ENCODE peak calls at places on chromosomes 16 and 17, in six cellular contexts. V is GM12878, K is A549, G is transverse colon, Q is H1, L is K562. D is an unnamed sample.

GRCh38 chr16:822174-822908 is 21.8 kb upstream of the GNG13 start:
- DNase-seq in V (no peak), G (no peak), K (no peak), L (no peak), Q (no peak), D (no peak)

GRCh38 chr16:31868701-31869167 is 4.9 kb upstream of the ZNF267 start:
- DNase-seq in L (peak), Q (no peak), G (peak), V (no peak), K (peak), D (peak)

GRCh38 chr16:13727943-13728342 is 192.0 kb upstream of the ERCC4 start:
- DNase-seq in K (no peak), Q (no peak), L (no peak), G (no peak), V (no peak), D (no peak)

GRCh38 chr17:73334771-73335513 is 23.1 kb upstream of the CDC42EP4 start:
- DNase-seq in G (peak), Q (no peak), V (no peak), L (no peak), K (no peak), D (no peak)

GRCh38 chr16:85978291-85978775 is 79.4 kb downstream of the IRF8 start:
- DNase-seq in V (no peak), G (no peak), K (no peak), L (no peak), Q (no peak), D (no peak)

GRCh38 chr17:27788919-27789318 is 11.4 kb downstream of the NOS2 start:
- DNase-seq in L (no peak), Q (no peak), V (no peak), K (no peak), G (no peak), D (no peak)

GRCh38 chr16:72131036-72131435 is 37.4 kb downstream of the DHX38 start:
- DNase-seq in Q (no peak), K (no peak), V (no peak), G (no peak), L (no peak), D (no peak)

GRCh38 chr16:69451166-69451565 is 26.7 kb downstream of the CYB5B start:
- DNase-seq in Q (no peak), V (no peak), G (no peak), L (no peak), K (peak), D (no peak)

GRCh38 chr17:46818929-46819859 is 702 bp upstream of the WNT3 start:
- DNase-seq in V (no peak), K (no peak), L (peak), G (no peak), Q (no peak), D (no peak)

GRCh38 chr16:86899156-86899555 is 320.8 kb downstream of the FOXL1 start:
- DNase-seq in L (no peak), Q (no peak), G (no peak), K (no peak), V (no peak), D (no peak)

GRCh38 chr17:62782730-62783260 is 25.3 kb downstream of the MARCHF10 start:
- DNase-seq in Q (no peak), L (no peak), G (no peak), V (no peak), K (peak), D (no peak)

GRCh38 chr17:77494664-77495435 is 354.1 kb downstream of the SEC14L1 start:
- DNase-seq in K (peak), Q (peak), V (no peak), L (peak), G (peak), D (peak)

GRCh38 chr17:15886804-15887203 is 58.1 kb upstream of the ADORA2B start:
- DNase-seq in L (no peak), K (no peak), V (no peak), G (no peak), Q (no peak), D (no peak)

GRCh38 chr16:12791340-12791739 is 12.3 kb downstream of the CPPED1 start:
- DNase-seq in K (no peak), G (no peak), Q (no peak), L (no peak), V (no peak), D (no peak)

GRCh38 chr17:78387982-78388941 is 9.8 kb downstream of the PGS1 start:
- DNase-seq in Q (no peak), L (no peak), G (peak), V (no peak), K (no peak), D (no peak)

GRCh38 chr17:6046431-6046830 is 23.7 kb upstream of the WSCD1 start:
- DNase-seq in V (no peak), G (no peak), K (no peak), L (no peak), Q (no peak), D (no peak)

GRCh38 chr16:7997966-7998365 is 592.3 kb downstream of the TMEM114 start:
- DNase-seq in G (no peak), V (no peak), Q (no peak), K (no peak), L (no peak), D (no peak)

GRCh38 chr16:12896562-12896961 is 4.8 kb upstream of the SHISA9 start:
- DNase-seq in V (no peak), K (peak), G (no peak), L (peak), Q (no peak), D (no peak)

GRCh38 chr17:77579717-77580116 is 378.8 kb upstream of the TNRC6C start:
- DNase-seq in V (no peak), G (no peak), L (no peak), K (no peak), Q (no peak), D (no peak)

GRCh38 chr17:52111182-52111581 is 47.3 kb downstream of the CA10 start:
- DNase-seq in L (no peak), V (no peak), Q (no peak), K (no peak), G (no peak), D (no peak)

GRCh38 chr17:52995127-52995526 is 827.6 kb upstream of the KIF2B start:
- DNase-seq in V (no peak), Q (no peak), K (no peak), L (no peak), G (no peak), D (no peak)

GRCh38 chr17:40554646-40555295 is 10.5 kb downstream of the CCR7 start:
- DNase-seq in V (no peak), Q (no peak), L (no peak), K (no peak), G (no peak), D (peak)

GRCh38 chr17:8151641-8152111 is 528 bp downstream of the PER1 start:
- DNase-seq in Q (no peak), L (no peak), K (no peak), V (no peak), G (peak), D (peak)

GRCh38 chr17:81713556-81714411 is 1.7 kb downstream of the SLC25A10 start:
- DNase-seq in Q (no peak), V (no peak), G (peak), K (no peak), L (peak), D (peak)

GRCh38 chr16:72201387-72201786 is 29.4 kb upstream of the PMFBP1 start:
- DNase-seq in V (no peak), G (no peak), Q (no peak), K (no peak), L (no peak), D (no peak)

GRCh38 chr17:49280061-49280460 is 49.5 kb upstream of the PHOSPHO1 start:
- DNase-seq in V (no peak), G (no peak), Q (no peak), K (no peak), L (no peak), D (no peak)

GRCh38 chr17:63434951-63435571 is 11.0 kb downstream of the CYB561 start:
- DNase-seq in Q (no peak), K (peak), V (no peak), L (no peak), G (peak), D (no peak)

GRCh38 chr16:59478806-59479205 is 744.7 kb upstream of the GOT2 start:
- DNase-seq in K (no peak), V (no peak), G (no peak), L (no peak), Q (no peak), D (no peak)

GRCh38 chr16:7339700-7340099 is 7.1 kb downstream of the RBFOX1 start:
- DNase-seq in Q (no peak), V (no peak), L (no peak), K (no peak), G (no peak), D (no peak)

GRCh38 chr16:500699-501098 is 26.8 kb upstream of the CAPN15 start:
- DNase-seq in K (no peak), V (no peak), G (no peak), L (no peak), Q (no peak), D (no peak)

GRCh38 chr16:22970191-22970845 is 156.4 kb downstream of the HS3ST2 start:
- DNase-seq in L (no peak), V (no peak), Q (no peak), K (no peak), G (no peak), D (no peak)

GRCh38 chr17:65886240-65886639 is 305.7 kb downstream of the CEP112 start:
- DNase-seq in V (no peak), L (no peak), Q (no peak), K (no peak), G (no peak), D (no peak)

GRCh38 chr17:43517615-43518386 is 28.3 kb downstream of the ETV4 start:
- DNase-seq in K (no peak), L (no peak), V (peak), Q (no peak), G (no peak), D (no peak)

GRCh38 chr16:51757124-51757470 is 606.0 kb upstream of the SALL1 start:
- DNase-seq in K (no peak), G (no peak), L (no peak), V (no peak), Q (no peak), D (no peak)

GRCh38 chr16:51752596-51752995 is 601.5 kb upstream of the SALL1 start:
- DNase-seq in V (no peak), K (no peak), Q (no peak), G (no peak), L (no peak), D (no peak)

GRCh38 chr16:51753382-51753781 is 602.3 kb upstream of the SALL1 start:
- DNase-seq in K (no peak), L (no peak), G (no peak), Q (no peak), V (no peak), D (no peak)

GRCh38 chr16:51756447-51757123 is 605.5 kb upstream of the SALL1 start:
- DNase-seq in K (no peak), Q (no peak), V (no peak), G (no peak), L (no peak), D (no peak)

DNA sequence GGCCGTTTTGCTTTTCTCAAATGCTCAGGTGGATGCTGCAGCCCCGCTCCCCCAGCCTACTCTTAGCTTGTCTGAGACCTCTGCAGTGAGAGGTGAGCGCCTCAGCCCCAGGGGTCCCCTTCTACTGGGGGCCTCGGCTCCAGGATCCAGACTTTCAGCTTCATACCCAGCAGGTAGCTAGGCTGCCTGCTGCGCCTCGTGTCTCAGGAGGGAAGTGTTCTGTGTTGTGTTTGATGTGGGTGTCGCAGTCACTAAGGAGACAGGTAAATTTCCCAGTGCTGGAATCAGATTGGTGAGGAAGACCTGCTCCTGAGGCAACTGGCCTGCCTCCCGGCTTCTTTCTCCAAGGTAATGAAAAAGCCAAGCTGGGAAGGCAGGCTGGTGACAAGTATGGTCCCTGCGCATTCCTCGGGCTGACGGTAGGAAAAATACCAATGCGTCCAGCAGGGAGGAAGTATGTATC is 604.0 kb upstream of the SALL1 start:
- DNase-seq in V (no peak), K (no peak), L (no peak), Q (no peak), G (no peak), D (no peak)
- TF ChIP-seq POLR2A in V (no peak), K (no peak), L (no peak), Q (no peak), G (no peak), D (no peak)

GRCh38 chr17:48143629-48144028 is 36.1 kb downstream of the SNX11 start:
- DNase-seq in L (no peak), K (no peak), V (no peak), G (no peak), Q (no peak), D (no peak)
- TF ChIP-seq CTCF in L (no peak), K (no peak), V (peak), G (no peak), Q (peak), D (no peak)

DNA sequence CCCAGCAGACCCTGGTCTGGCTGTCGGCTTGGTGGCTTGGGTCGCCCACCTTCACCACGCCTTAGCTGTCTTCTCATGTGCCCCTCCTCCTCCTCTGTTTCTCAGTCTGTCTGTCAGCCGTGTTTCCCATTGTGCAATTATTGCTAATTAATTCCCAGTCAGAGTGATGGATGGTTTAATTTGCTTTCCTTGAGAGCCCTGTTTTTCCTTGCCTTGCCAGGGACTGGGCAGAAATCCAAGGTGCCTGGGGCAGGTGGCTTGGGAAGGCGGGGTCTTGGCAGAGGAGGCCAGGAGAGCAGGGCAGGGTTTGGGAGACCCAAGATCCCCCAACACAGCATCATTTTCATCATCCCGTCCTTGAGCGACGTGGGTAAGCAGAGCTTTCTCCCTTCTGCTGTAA is 21.3 kb downstream of the NECAB2 start:
- DNase-seq in L (no peak), V (no peak), K (no peak), Q (no peak), G (no peak), D (no peak)
- TF ChIP-seq EP300 in L (no peak), V (no peak), K (no peak), Q (no peak), G (no peak), D (no peak)

GRCh38 chr16:66936462-66936861 is 1.1 kb downstream of the CES2 start:
- DNase-seq in L (no peak), V (no peak), K (no peak), Q (no peak), G (peak), D (no peak)
- TF ChIP-seq POLR2A in L (no peak), V (no peak), K (no peak), Q (no peak), G (peak), D (no peak)

GRCh38 chr16:10728488-10728887 is 15.2 kb upstream of the NUBP1 start:
- DNase-seq in G (no peak), K (no peak), L (no peak), V (no peak), Q (no peak), D (no peak)

GRCh38 chr16:10729104-10729503 is 14.5 kb upstream of the NUBP1 start:
- DNase-seq in Q (no peak), K (no peak), V (no peak), L (no peak), G (no peak), D (no peak)

GRCh38 chr16:10731790-10732189 is 11.9 kb upstream of the NUBP1 start:
- DNase-seq in K (no peak), L (no peak), G (no peak), V (no peak), Q (no peak), D (no peak)

GRCh38 chr16:10729649-10730048 is 14.0 kb upstream of the NUBP1 start:
- DNase-seq in V (no peak), Q (no peak), G (peak), K (peak), L (no peak), D (no peak)

GRCh38 chr16:10728035-10728462 is 15.6 kb upstream of the NUBP1 start:
- DNase-seq in G (peak), Q (no peak), L (no peak), V (no peak), K (no peak), D (peak)
- TF ChIP-seq CTCF in G (no peak), Q (no peak), L (no peak), V (no peak), K (no peak), D (no peak)

GRCh38 chr16:2047330-2048115 is at the start of the genes NTHL1 and TSC2:
- DNase-seq in V (peak), G (peak), Q (peak), K (peak), L (peak), D (peak)
- TF ChIP-seq EP300 in V (no peak), G (no peak), Q (no peak), K (no peak), L (no peak), D (no peak)

GRCh38 chr17:56694825-56695224 is 101.3 kb downstream of the NOG start:
- DNase-seq in L (no peak), G (no peak), Q (no peak), V (no peak), K (no peak), D (no peak)

GRCh38 chr17:56700919-56701420 is 107.5 kb downstream of the NOG start:
- DNase-seq in V (no peak), L (no peak), K (no peak), Q (no peak), G (no peak), D (no peak)

GRCh38 chr17:56697190-56697589 is 103.7 kb downstream of the NOG start:
- DNase-seq in K (no peak), Q (no peak), G (no peak), L (no peak), V (no peak), D (no peak)

GRCh38 chr17:56699186-56699895 is 105.8 kb downstream of the NOG start:
- DNase-seq in Q (peak), L (no peak), G (peak), V (no peak), K (peak), D (no peak)
- TF ChIP-seq POLR2A in Q (no peak), L (no peak), G (no peak), V (no peak), K (no peak), D (no peak)

GRCh38 chr17:31522284-31522931 is 130.9 kb downstream of the RAB11FIP4 start:
- DNase-seq in L (no peak), V (no peak), Q (no peak), G (no peak), K (no peak), D (no peak)
- TF ChIP-seq CTCF in L (no peak), V (no peak), Q (no peak), G (no peak), K (no peak), D (no peak)

DNA sequence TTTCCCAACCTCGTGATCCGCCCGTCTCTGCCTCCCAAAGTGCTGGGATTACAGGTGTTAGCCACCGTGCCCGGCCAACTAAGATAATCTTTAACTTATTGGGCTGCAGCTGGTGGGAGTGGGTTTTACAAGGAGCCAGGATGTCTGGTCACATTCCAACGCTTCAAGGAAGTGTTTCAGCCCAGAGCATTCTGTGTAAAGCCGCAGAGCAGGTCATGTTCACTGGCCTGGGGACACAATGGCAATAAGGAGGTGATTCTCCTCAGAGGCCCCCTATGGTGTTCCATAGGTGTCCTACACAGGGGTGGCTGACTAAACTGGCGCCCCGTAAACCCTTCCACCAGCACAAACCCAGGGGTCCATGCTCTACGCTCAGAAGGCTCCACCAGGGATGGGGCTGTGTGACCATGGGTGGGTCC is 1.2 kb downstream of the QPRT start:
- DNase-seq in G (peak), K (no peak), Q (no peak), V (no peak), L (no peak), D (no peak)
- TF ChIP-seq EP300 in G (no peak), K (no peak), Q (no peak), V (no peak), L (no peak), D (no peak)

DNA sequence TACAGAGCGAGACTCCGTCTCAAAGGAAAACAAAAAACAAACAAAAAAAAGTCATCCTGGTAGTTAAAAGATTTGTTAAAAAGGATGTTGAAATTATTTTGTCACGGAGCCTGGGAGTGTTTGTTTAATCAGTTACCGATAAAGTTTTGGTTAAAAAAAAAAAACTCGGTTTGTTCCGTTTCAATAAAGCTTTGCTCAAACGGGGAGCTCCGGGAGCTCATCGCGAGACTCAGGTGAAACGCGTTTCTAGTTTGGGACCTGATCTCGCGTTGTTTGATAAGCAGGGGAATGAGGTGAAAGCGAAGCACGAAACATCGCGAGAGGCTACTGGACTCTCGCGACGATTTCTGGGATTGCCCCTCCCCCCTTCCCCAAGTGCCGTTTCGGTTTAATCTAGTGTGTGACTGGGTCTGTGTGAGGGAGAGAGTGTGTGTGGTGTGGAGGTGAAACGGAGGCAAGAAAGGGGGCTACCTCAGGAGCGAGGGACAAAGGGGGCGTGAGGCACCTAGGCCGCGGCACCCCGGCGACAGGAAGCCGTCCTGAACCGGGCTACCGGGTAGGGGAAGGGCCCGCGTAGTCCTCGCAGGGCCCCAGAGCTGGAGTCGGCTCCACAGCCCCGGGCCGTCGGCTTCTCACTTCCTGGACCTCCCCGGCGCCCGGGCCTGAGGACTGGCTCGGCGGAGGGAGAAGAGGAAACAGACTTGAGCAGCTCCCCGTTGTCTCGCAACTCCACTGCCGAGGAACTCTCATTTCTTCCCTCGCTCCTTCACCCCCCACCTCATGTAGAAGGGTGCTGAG is at the start of gene CDK12:
- DNase-seq in K (peak), V (peak), L (peak), G (peak), Q (peak), D (peak)
- TF ChIP-seq POLR2A in K (peak), V (peak), L (peak), G (peak), Q (peak), D (peak)